ENCODE peak calls at places on chromosome 4, in five cellular contexts. B is WTC11, X is T-helper 17 cell, U is GM20000, R is pancreas. S is an unnamed sample.

GRCh38 chr4:185580699-185581098 is 45.4 kb upstream of the PDLIM3 start:
- DNase-seq in B (no peak), X (no peak), U (no peak), R (no peak), S (no peak)

GRCh38 chr4:72567821-72568620 is 1.0 kb downstream of the ADAMTS3 start:
- DNase-seq in B (peak; percentile 88), X (no peak), U (peak; percentile 26), R (peak; percentile 62), S (peak; percentile 83)

GRCh38 chr4:139188648-139189416 is 11.8 kb upstream of the ELF2 start:
- DNase-seq in B (no peak), X (no peak), U (no peak), R (no peak), S (no peak)

GRCh38 chr4:6035786-6036185 is 17.6 kb upstream of the C4orf50 start:
- DNase-seq in B (no peak), X (no peak), U (no peak), R (no peak), S (no peak)

GRCh38 chr4:4854649-4855292 is 4.7 kb upstream of the MSX1 start:
- DNase-seq in B (peak; percentile 8), X (no peak), U (no peak), R (no peak), S (no peak)

GRCh38 chr4:154984148-154984547 is 203.1 kb downstream of the RBM46 start:
- DNase-seq in B (no peak), X (no peak), U (peak; percentile 14), R (no peak), S (no peak)

GRCh38 chr4:6263541-6264540 is 5.8 kb upstream of the WFS1 start:
- DNase-seq in B (peak; percentile 61), X (no peak), U (peak; percentile 55), R (no peak), S (no peak)

GRCh38 chr4:21900211-21900610 is 48.4 kb downstream of the KCNIP4 start:
- DNase-seq in B (no peak), X (no peak), U (no peak), R (no peak), S (no peak)